ENCODE peak calls at places on chromosomes 4 and X, in four cellular contexts. E is K562, M is HL-60, G is GM12878. V is an unnamed sample.

GRCh38 chr4:165537028-165537648 is 158.3 kb downstream of the CPE start:
- DNase-seq in M (no peak), G (no peak), E (peak; percentile 35), V (peak; percentile 5)

GRCh38 chrX:77628294-77629025 is 157.6 kb downstream of the ATRX start:
- DNase-seq in G (no peak), M (no peak), E (no peak), V (no peak)

GRCh38 chr4:140256941-140257340 is 103.0 kb upstream of the MAML3 start:
- DNase-seq in M (no peak), E (no peak), G (no peak), V (no peak)

GRCh38 chr4:186192068-186192751 is 843 bp downstream of the CYP4V2 start:
- DNase-seq in M (peak; percentile 29), E (no peak), G (no peak), V (no peak)

GRCh38 chrX:151973851-151974335 is 583 bp downstream of the GABRE start:
- DNase-seq in M (no peak), E (peak; percentile 38), G (no peak), V (no peak)

GRCh38 chrX:14050704-14051103 is 21.0 kb upstream of the GEMIN8 start:
- DNase-seq in M (no peak), G (no peak), E (no peak), V (no peak)

GRCh38 chr4:135239964-135240363 is 1038.4 kb upstream of the PABPC4L start:
- DNase-seq in M (no peak), G (no peak), E (no peak), V (no peak)

GRCh38 chr4:66357316-66357715 is 687.0 kb upstream of the EPHA5 start:
- DNase-seq in E (no peak), G (no peak), M (no peak), V (no peak)

GRCh38 chr4:174999407-174999806 is 81.2 kb downstream of the ADAM29 start:
- DNase-seq in E (no peak), M (no peak), G (no peak), V (no peak)

GRCh38 chr4:95465010-95465409 is 83.8 kb downstream of the UNC5C start:
- DNase-seq in E (no peak), M (no peak), G (no peak), V (no peak)

GRCh38 chrX:30666094-30666493 is 12.9 kb downstream of the GK start:
- DNase-seq in E (no peak), M (no peak), G (no peak), V (no peak)

GRCh38 chrX:30620125-30620524 is 33.1 kb upstream of the GK start:
- DNase-seq in E (no peak), G (no peak), M (no peak), V (no peak)

GRCh38 chr4:41215155-41215554 is 813 bp upstream of the APBB2 start:
- DNase-seq in E (no peak), G (no peak), M (no peak), V (no peak)

GRCh38 chr4:41215969-41216293 is 1.6 kb upstream of the APBB2 start:
- DNase-seq in E (no peak), G (no peak), M (no peak), V (no peak)

GRCh38 chr4:41212221-41213203 is 1.8 kb downstream of the APBB2 start:
- DNase-seq in G (peak; percentile 70), M (peak; percentile 17), E (no peak), V (no peak)

GRCh38 chr4:41213563-41214157 is 682 bp downstream of the APBB2 start:
- DNase-seq in M (no peak), G (no peak), E (no peak), V (peak; percentile 13)

GRCh38 chr4:41214158-41215146 is at the start of gene APBB2:
- DNase-seq in E (peak; percentile 84), M (peak; percentile 67), G (peak; percentile 49), V (peak; percentile 77)
- TF ChIP-seq SPI1 in E (no peak), M (no peak), G (no peak), V (no peak)

GRCh38 chr4:158090323-158090722 is 82.5 kb downstream of the GASK1B start:
- DNase-seq in M (no peak), G (no peak), E (no peak), V (no peak)
- TF ChIP-seq SPI1 in M (no peak), G (no peak), E (no peak), V (no peak)

GRCh38 chrX:37437160-37437559 is 88.0 kb downstream of the PRRG1 start:
- DNase-seq in G (no peak), E (no peak), M (no peak), V (no peak)

DNA sequence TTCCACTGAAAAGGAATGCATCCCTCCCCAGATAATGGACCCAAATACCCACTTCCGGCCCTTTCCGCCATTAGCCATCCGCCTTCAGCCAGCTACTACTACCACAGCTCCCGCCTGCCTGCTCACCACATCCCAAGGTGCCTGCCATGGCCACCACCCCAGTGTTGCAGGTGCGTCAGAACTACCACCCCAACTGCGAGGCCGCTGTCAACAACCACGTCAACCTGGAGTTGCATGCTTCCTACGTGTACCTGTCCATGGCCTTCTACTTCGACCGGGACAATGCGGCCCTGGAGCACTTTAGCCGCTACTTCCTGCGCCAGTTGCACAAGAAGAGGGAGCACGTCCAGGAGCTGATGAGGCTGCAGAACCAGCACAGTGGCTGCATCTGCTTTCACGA is 92.2 kb downstream of the PRRG1 start:
- DNase-seq in G (no peak), M (peak; percentile 27), E (no peak), V (no peak)
- TF ChIP-seq SPI1 in G (no peak), M (no peak), E (no peak), V (no peak)

DNA sequence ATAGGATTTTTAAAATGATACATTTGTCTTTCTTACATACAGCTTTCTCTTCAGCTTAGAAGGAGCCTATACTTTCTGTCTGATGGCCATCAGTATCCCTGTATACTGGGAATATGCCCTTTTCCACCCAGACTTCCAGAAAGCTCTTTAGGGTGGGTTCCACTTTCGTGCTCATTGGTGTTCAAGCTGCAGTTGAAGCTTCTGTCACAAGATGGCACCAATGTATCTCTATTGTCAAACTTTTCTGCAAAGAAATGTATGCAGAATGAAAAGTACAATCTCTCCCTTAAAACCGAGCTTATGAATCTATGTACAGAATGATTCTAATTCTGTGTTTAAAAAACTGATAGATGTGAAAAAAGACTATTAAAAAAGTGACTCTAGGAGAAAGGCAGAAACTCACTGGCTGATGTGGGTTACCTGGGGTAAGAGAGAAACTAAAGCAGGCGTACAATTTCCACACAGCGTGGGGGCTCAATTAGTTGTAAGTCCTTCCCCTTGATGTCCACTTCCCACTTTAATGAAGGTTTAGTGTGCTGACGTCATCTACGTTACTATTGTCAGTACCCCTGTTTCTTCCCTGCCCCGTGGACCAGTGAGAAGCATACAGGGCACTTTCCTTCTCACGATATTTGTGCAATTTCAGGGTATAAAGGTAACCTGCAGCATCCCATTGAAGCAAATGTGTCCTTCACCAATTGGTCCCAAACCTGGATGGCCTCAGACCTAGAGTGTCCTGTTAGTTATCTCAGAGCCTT is 57.3 kb upstream of the TCEAL2 start:
- DNase-seq in G (peak; percentile 1), E (peak; percentile 4), M (peak; percentile 10), V (no peak)
- TF ChIP-seq SPI1 in G (no peak), E (no peak), M (no peak), V (no peak)

GRCh38 chr4:100898844-100899243 is 381.0 kb upstream of the EMCN start:
- DNase-seq in G (no peak), M (no peak), E (no peak), V (no peak)
- TF ChIP-seq SPI1 in G (no peak), M (no peak), E (no peak), V (no peak)

DNA sequence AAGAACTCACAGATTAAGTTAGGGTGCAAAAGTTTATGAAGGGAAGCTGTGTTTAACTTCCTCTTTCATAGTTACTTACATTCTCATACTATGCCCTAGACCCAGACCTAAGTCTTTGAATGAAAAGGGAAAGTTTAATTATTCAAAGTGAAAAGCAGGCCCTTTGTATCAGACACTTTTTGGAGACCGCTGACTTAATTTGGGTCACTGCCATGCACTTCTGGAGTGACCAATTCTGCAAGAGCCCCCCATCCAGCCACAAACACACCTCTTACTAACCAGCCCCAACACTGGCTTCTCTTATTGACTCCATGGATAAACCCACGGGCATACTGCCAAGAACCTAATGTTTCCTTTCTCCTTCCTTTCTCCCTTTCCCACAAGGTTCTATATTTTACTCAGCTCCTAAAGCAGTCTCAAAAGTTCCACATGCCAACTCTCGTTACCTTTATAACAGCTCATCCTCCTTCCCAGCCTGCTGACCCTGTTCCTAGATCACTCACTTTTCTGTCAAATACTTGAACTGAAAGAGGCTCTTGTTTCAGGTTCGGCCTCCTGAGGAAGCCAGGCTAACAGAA is 34.5 kb downstream of the ABCE1 start:
- DNase-seq in G (peak; percentile 53), E (no peak), M (peak; percentile 14), V (no peak)
- TF ChIP-seq SPI1 in G (peak; percentile 35), E (no peak), M (no peak), V (peak; percentile 40)

GRCh38 chrX:122113376-122113775 is 1066.0 kb downstream of the GLUD2 start:
- DNase-seq in G (no peak), E (no peak), M (no peak), V (no peak)
- TF ChIP-seq SPI1 in G (no peak), E (no peak), M (no peak), V (no peak)

GRCh38 chr4:76308548-76308947 is 2.0 kb downstream of the STBD1 start:
- DNase-seq in G (no peak), E (peak; percentile 47), M (no peak), V (no peak)

GRCh38 chr4:76307670-76308014 is 1.1 kb downstream of the STBD1 start:
- DNase-seq in M (no peak), G (no peak), E (no peak), V (no peak)

GRCh38 chr4:76305971-76306881 is at the start of gene STBD1:
- DNase-seq in M (peak; percentile 62), G (no peak), E (peak; percentile 35), V (peak; percentile 27)

GRCh38 chr4:76305033-76305687 is 1.4 kb upstream of the STBD1 start:
- DNase-seq in G (no peak), M (peak; percentile 30), E (no peak), V (no peak)

GRCh38 chr4:76306882-76307669 is 543 bp downstream of the STBD1 start:
- DNase-seq in M (peak; percentile 48), G (no peak), E (no peak), V (no peak)
- TF ChIP-seq SPI1 in M (no peak), G (no peak), E (no peak), V (no peak)